ENCODE peak calls at places on chromosomes 3 and 15, in eight cellular contexts. Z is activated T-cell treated with anti-CD3 and anti-CD28 coated beads, Interleukin-2, amount 50 U/mL, for 48 hours; B is T-helper 9 cell; J is GM12864; H is NCI-H510A; M is brain microvascular endothelial cell; X is left ventricle myocardium superior; R is HFFc6. N is an unnamed sample.

GRCh38 chr3:25421747-25422146 is 6.3 kb upstream of the RARB start:
- DNase-seq in B (no peak), J (no peak), M (no peak), R (no peak), H (no peak), Z (no peak), X (no peak), N (no peak)

GRCh38 chr15:48888209-48888608 is 10.3 kb downstream of the EID1 start:
- DNase-seq in X (no peak), H (no peak), J (no peak), R (no peak), B (no peak), M (no peak), Z (peak), N (no peak)

GRCh38 chr3:126474498-126475410 is 937 bp downstream of the ZXDC start:
- DNase-seq in H (no peak), B (peak), R (peak), Z (peak), J (no peak), X (peak), M (peak), N (peak)

GRCh38 chr3:168061332-168061996 is 34.3 kb downstream of the GOLIM4 start:
- DNase-seq in M (no peak), Z (no peak), R (no peak), X (no peak), J (no peak), H (no peak), B (no peak), N (no peak)

GRCh38 chr3:179071569-179072397 is at the start of gene ZMAT3:
- DNase-seq in R (peak), Z (peak), M (peak), J (peak), H (peak), X (peak), B (peak), N (peak)

GRCh38 chr3:130601662-130602061 is 84.7 kb downstream of the COL6A6 start:
- DNase-seq in J (no peak), B (no peak), H (no peak), X (no peak), R (no peak), Z (no peak), M (no peak), N (no peak)

GRCh38 chr3:61425356-61425755 is 136.0 kb upstream of the PTPRG start:
- DNase-seq in H (no peak), B (no peak), Z (no peak), R (no peak), X (no peak), J (no peak), M (no peak), N (no peak)

GRCh38 chr3:191236635-191237034 is 37.6 kb downstream of the OSTN start:
- DNase-seq in Z (no peak), X (no peak), R (peak), M (no peak), H (no peak), B (no peak), J (no peak), N (no peak)

GRCh38 chr3:131543714-131544113 is 40.9 kb upstream of the MRPL3 start:
- DNase-seq in H (no peak), Z (no peak), J (no peak), X (peak), M (peak), B (no peak), R (peak), N (no peak)

GRCh38 chr3:143654906-143655305 is 193.4 kb downstream of the SLC9A9 start:
- DNase-seq in J (no peak), B (no peak), R (no peak), Z (no peak), X (no peak), H (no peak), M (no peak), N (no peak)

GRCh38 chr3:172447611-172448579 is at the start of gene GHSR:
- DNase-seq in Z (peak), H (no peak), X (no peak), B (peak), R (no peak), J (no peak), M (no peak), N (peak)

GRCh38 chr3:196749125-196749524 is 9.5 kb downstream of the PAK2 start:
- DNase-seq in R (no peak), Z (no peak), B (no peak), X (no peak), J (no peak), H (no peak), M (no peak), N (no peak)

GRCh38 chr15:91021516-91022074 is 799 bp downstream of the VPS33B start:
- DNase-seq in X (no peak), H (no peak), R (peak), Z (no peak), J (no peak), M (peak), B (no peak), N (no peak)

GRCh38 chr15:64111679-64112050 is 15.9 kb downstream of the SNX1 start:
- DNase-seq in Z (no peak), R (no peak), X (no peak), J (no peak), M (no peak), H (no peak), B (no peak), N (no peak)

GRCh38 chr3:147493666-147494065 is 84.5 kb downstream of the ZIC1 start:
- DNase-seq in R (no peak), M (no peak), H (no peak), J (no peak), B (no peak), Z (no peak), X (no peak), N (no peak)

N was measured in stimulated activated naive CD8-positive, alpha-beta T cell treated with anti-CD3 and anti-CD28 coated beads, Interleukin-15, amount 100 ng/mL, for 72 hours.